ENCODE peak calls at places on chromosomes 1 and 21, in five cellular contexts. One of them, this sample, is unnamed.

GRCh38 chr1:20440785-20441200 is 45.2 kb downstream of the CAMK2N1 start:
- DNase-seq in D341Med: peak
- DNase-seq in nephron progenitor cell: peak
- DNase-seq in mucosa of descending colon: peak
- DNase-seq in retina: peak
- DNase-seq in this sample: no peak

GRCh38 chr1:48810740-48811139 is 34.0 kb upstream of the BEND5 start:
- DNase-seq in nephron progenitor cell: no peak
- DNase-seq in retina: no peak
- DNase-seq in mucosa of descending colon: no peak
- DNase-seq in D341Med: no peak
- DNase-seq in this sample: no peak

GRCh38 chr1:205700865-205701401 is 20.6 kb upstream of the SLC45A3 start:
- DNase-seq in mucosa of descending colon: no peak
- DNase-seq in D341Med: no peak
- DNase-seq in retina: no peak
- DNase-seq in nephron progenitor cell: no peak
- DNase-seq in this sample: no peak

GRCh38 chr1:33344896-33345295 is 24.0 kb upstream of the A3GALT2 start:
- DNase-seq in retina: no peak
- DNase-seq in nephron progenitor cell: no peak
- DNase-seq in D341Med: no peak
- DNase-seq in mucosa of descending colon: no peak
- DNase-seq in this sample: no peak

GRCh38 chr1:200558866-200559459 is 61.6 kb downstream of the KIF14 start:
- DNase-seq in retina: peak
- DNase-seq in mucosa of descending colon: no peak
- DNase-seq in D341Med: peak
- DNase-seq in nephron progenitor cell: no peak
- DNase-seq in this sample: no peak

GRCh38 chr1:177586429-177586828 is 383.4 kb downstream of the SEC16B start:
- DNase-seq in nephron progenitor cell: no peak
- DNase-seq in mucosa of descending colon: no peak
- DNase-seq in D341Med: no peak
- DNase-seq in retina: no peak
- DNase-seq in this sample: peak

GRCh38 chr1:19557609-19558051 is 72.3 kb upstream of the CAPZB start:
- DNase-seq in mucosa of descending colon: no peak
- DNase-seq in retina: no peak
- DNase-seq in D341Med: no peak
- DNase-seq in nephron progenitor cell: no peak
- DNase-seq in this sample: no peak

GRCh38 chr1:90706437-90707362 is 10.4 kb downstream of the BARHL2 start:
- DNase-seq in mucosa of descending colon: no peak
- DNase-seq in retina: peak
- DNase-seq in nephron progenitor cell: peak
- DNase-seq in D341Med: peak
- DNase-seq in this sample: no peak

GRCh38 chr1:2208309-2209239 is 14.0 kb upstream of the FAAP20 start:
- DNase-seq in mucosa of descending colon: peak
- DNase-seq in retina: no peak
- DNase-seq in nephron progenitor cell: peak
- DNase-seq in D341Med: no peak
- DNase-seq in this sample: no peak

GRCh38 chr1:234505774-234506114 is 26.8 kb upstream of the TARBP1 start:
- DNase-seq in retina: no peak
- DNase-seq in D341Med: no peak
- DNase-seq in mucosa of descending colon: no peak
- DNase-seq in nephron progenitor cell: no peak
- DNase-seq in this sample: no peak

GRCh38 chr1:168236836-168237611 is 11.2 kb downstream of the SFT2D2 start:
- DNase-seq in mucosa of descending colon: no peak
- DNase-seq in nephron progenitor cell: no peak
- DNase-seq in D341Med: no peak
- DNase-seq in retina: no peak
- DNase-seq in this sample: no peak

GRCh38 chr1:150621497-150622113 is 7.8 kb downstream of the ENSA start:
- DNase-seq in nephron progenitor cell: peak
- DNase-seq in retina: peak
- DNase-seq in mucosa of descending colon: peak
- DNase-seq in D341Med: peak
- DNase-seq in this sample: no peak

GRCh38 chr1:40001456-40001855 is 39.1 kb upstream of the CAP1 start:
- DNase-seq in mucosa of descending colon: no peak
- DNase-seq in retina: no peak
- DNase-seq in D341Med: no peak
- DNase-seq in nephron progenitor cell: no peak
- DNase-seq in this sample: no peak

GRCh38 chr1:43706598-43707190 is 642 bp upstream of the ST3GAL3 start:
- DNase-seq in mucosa of descending colon: peak
- DNase-seq in D341Med: peak
- DNase-seq in nephron progenitor cell: peak
- DNase-seq in retina: no peak
- DNase-seq in this sample: no peak

GRCh38 chr21:41736423-41736822 is 30.4 kb downstream of the RIPK4 start:
- DNase-seq in nephron progenitor cell: no peak
- DNase-seq in retina: no peak
- DNase-seq in D341Med: no peak
- DNase-seq in mucosa of descending colon: no peak
- DNase-seq in this sample: no peak

GRCh38 chr1:164748253-164748899 is 189.4 kb downstream of the PBX1 start:
- DNase-seq in D341Med: no peak
- DNase-seq in retina: no peak
- DNase-seq in mucosa of descending colon: no peak
- DNase-seq in nephron progenitor cell: no peak
- DNase-seq in this sample: peak

GRCh38 chr1:109864063-109864822 is 46.4 kb upstream of the CSF1 start:
- DNase-seq in nephron progenitor cell: no peak
- DNase-seq in D341Med: no peak
- DNase-seq in mucosa of descending colon: no peak
- DNase-seq in retina: no peak
- DNase-seq in this sample: no peak

GRCh38 chr1:226674892-226675719 is 64.0 kb downstream of the ITPKB start:
- DNase-seq in D341Med: no peak
- DNase-seq in retina: no peak
- DNase-seq in nephron progenitor cell: no peak
- DNase-seq in mucosa of descending colon: no peak
- DNase-seq in this sample: no peak

GRCh38 chr1:23916209-23917131 is 3.3 kb upstream of the CNR2 start:
- DNase-seq in nephron progenitor cell: peak
- DNase-seq in D341Med: peak
- DNase-seq in retina: peak
- DNase-seq in mucosa of descending colon: peak
- DNase-seq in this sample: peak

GRCh38 chr1:165449121-165449520 is 4.2 kb upstream of the RXRG start:
- DNase-seq in nephron progenitor cell: no peak
- DNase-seq in D341Med: no peak
- DNase-seq in retina: no peak
- DNase-seq in mucosa of descending colon: no peak
- DNase-seq in this sample: no peak

GRCh38 chr1:39453603-39454002 is 37.8 kb upstream of the BMP8A start:
- DNase-seq in retina: no peak
- DNase-seq in mucosa of descending colon: peak
- DNase-seq in D341Med: no peak
- DNase-seq in nephron progenitor cell: no peak
- DNase-seq in this sample: no peak

GRCh38 chr1:47655521-47656300 is 217.9 kb downstream of the FOXD2 start:
- DNase-seq in retina: no peak
- DNase-seq in mucosa of descending colon: no peak
- DNase-seq in D341Med: no peak
- DNase-seq in nephron progenitor cell: no peak
- DNase-seq in this sample: no peak

GRCh38 chr1:243505986-243506689 is 250.3 kb downstream of the SDCCAG8 start:
- DNase-seq in mucosa of descending colon: no peak
- DNase-seq in D341Med: no peak
- DNase-seq in nephron progenitor cell: no peak
- DNase-seq in retina: no peak
- DNase-seq in this sample: no peak

GRCh38 chr1:63323866-63324778 is 1.8 kb downstream of the FOXD3 start:
- DNase-seq in D341Med: peak
- DNase-seq in nephron progenitor cell: peak
- DNase-seq in retina: peak
- DNase-seq in mucosa of descending colon: peak
- DNase-seq in this sample: no peak

GRCh38 chr1:162984699-162985098 is 84.5 kb upstream of the RGS4 start:
- DNase-seq in mucosa of descending colon: no peak
- DNase-seq in retina: no peak
- DNase-seq in D341Med: no peak
- DNase-seq in nephron progenitor cell: no peak
- DNase-seq in this sample: peak

GRCh38 chr1:160830321-160831153 is 32.1 kb downstream of the CD244 start:
- DNase-seq in nephron progenitor cell: peak
- DNase-seq in D341Med: peak
- DNase-seq in mucosa of descending colon: peak
- DNase-seq in retina: peak
- DNase-seq in this sample: no peak

GRCh38 chr1:100377590-100378361 is 25.5 kb downstream of the CDC14A start:
- DNase-seq in nephron progenitor cell: no peak
- DNase-seq in mucosa of descending colon: no peak
- DNase-seq in retina: no peak
- DNase-seq in D341Med: no peak
- DNase-seq in this sample: no peak

GRCh38 chr1:77948841-77949424 is 29.9 kb downstream of the FUBP1 start:
- DNase-seq in mucosa of descending colon: no peak
- DNase-seq in retina: no peak
- DNase-seq in D341Med: peak
- DNase-seq in nephron progenitor cell: no peak
- DNase-seq in this sample: no peak

GRCh38 chr1:206498685-206499084 is 8.6 kb upstream of the RASSF5 start:
- DNase-seq in retina: no peak
- DNase-seq in mucosa of descending colon: no peak
- DNase-seq in D341Med: no peak
- DNase-seq in nephron progenitor cell: no peak
- DNase-seq in this sample: no peak

GRCh38 chr1:53273526-53273925 is 35.2 kb upstream of the MAGOH start:
- DNase-seq in nephron progenitor cell: no peak
- DNase-seq in D341Med: no peak
- DNase-seq in mucosa of descending colon: no peak
- DNase-seq in retina: no peak
- DNase-seq in this sample: no peak